ENCODE peak calls at places on chromosomes 6 and 20, in four cellular contexts. J is heart right ventricle; A is CD8-positive, alpha-beta T cell; M is hepatocyte. T is an unnamed sample.

GRCh38 chr6:1575213-1576041 is 34.3 kb upstream of the FOXC1 start:
- DNase-seq in M (no peak), A (no peak), J (peak), T (no peak)

GRCh38 chr6:167795874-167796667 is 30.6 kb upstream of the AFDN start:
- DNase-seq in A (no peak), M (no peak), J (peak), T (no peak)

GRCh38 chr6:21522773-21523490 is 70.6 kb upstream of the SOX4 start:
- DNase-seq in J (no peak), M (no peak), A (no peak), T (no peak)

GRCh38 chr6:6724319-6725119 is 136.0 kb downstream of the LY86 start:
- DNase-seq in J (peak), A (peak), M (peak), T (no peak)

GRCh38 chr6:34697544-34697836 is 923 bp upstream of the ILRUN start:
- DNase-seq in J (no peak), A (no peak), M (no peak), T (no peak)

GRCh38 chr6:160767019-160767646 is 65.1 kb downstream of the PLG start:
- DNase-seq in J (peak), A (peak), M (peak), T (no peak)

GRCh38 chr6:23419046-23419445 is 707.0 kb upstream of the NRSN1 start:
- DNase-seq in M (no peak), J (no peak), A (no peak), T (no peak)

GRCh38 chr20:29409833-29410804 is 1847.3 kb upstream of the DEFB115 start:
- DNase-seq in M (no peak), J (no peak), A (no peak), T (no peak)

GRCh38 chr20:43309266-43309665 is 119.6 kb upstream of the PTPRT start:
- DNase-seq in J (no peak), A (no peak), M (no peak), T (no peak)

GRCh38 chr6:11126876-11127275 is 15.4 kb upstream of the ERVFRD-1 start:
- DNase-seq in J (no peak), M (no peak), A (no peak), T (no peak)

GRCh38 chr6:37102299-37103168 is 67.4 kb upstream of the PIM1 start:
- DNase-seq in A (peak), M (peak), J (peak), T (peak)

GRCh38 chr6:140052757-140053729 is 678.6 kb upstream of the CITED2 start:
- DNase-seq in A (no peak), J (no peak), M (peak), T (no peak)

GRCh38 chr6:79230149-79230548 is 4.3 kb downstream of the HMGN3 start:
- DNase-seq in A (no peak), M (no peak), J (no peak), T (no peak)

GRCh38 chr20:46361386-46361785 is 45.0 kb downstream of the ELMO2 start:
- DNase-seq in A (no peak), J (no peak), M (no peak), T (peak)

GRCh38 chr6:15996030-15996429 is 132.9 kb upstream of the MYLIP start:
- DNase-seq in A (no peak), M (peak), J (no peak), T (no peak)

GRCh38 chr20:62971211-62971949 is 18.9 kb downstream of the SLC17A9 start:
- DNase-seq in A (no peak), J (no peak), M (no peak), T (no peak)

GRCh38 chr20:1122388-1123315 is 4.2 kb downstream of the PSMF1 start:
- DNase-seq in M (peak), A (no peak), J (peak), T (peak)

GRCh38 chr6:127855542-127856159 is 45.2 kb downstream of the THEMIS start:
- DNase-seq in A (peak), J (peak), M (peak), T (peak)

GRCh38 chr20:24938498-24938897 is 10.6 kb upstream of the CST7 start:
- DNase-seq in M (no peak), J (no peak), A (no peak), T (no peak)

GRCh38 chr6:140438346-140438735 is 1063.9 kb upstream of the CITED2 start:
- DNase-seq in A (no peak), M (no peak), J (no peak), T (no peak)

GRCh38 chr6:12602342-12602741 is 114.2 kb upstream of the PHACTR1 start:
- DNase-seq in A (no peak), J (no peak), M (no peak), T (no peak)

GRCh38 chr6:134079406-134079921 is 27.0 kb upstream of the SLC2A12 start:
- DNase-seq in M (no peak), J (no peak), A (no peak), T (no peak)

GRCh38 chr6:90068264-90068663 is 174.0 kb downstream of the GJA10 start:
- DNase-seq in A (no peak), J (peak), M (peak), T (no peak)

GRCh38 chr6:44657201-44657824 is 269.8 kb downstream of the CDC5L start:
- DNase-seq in M (no peak), J (no peak), A (no peak), T (no peak)

GRCh38 chr6:41917528-41917927 is 3.4 kb downstream of the MED20 start:
- DNase-seq in M (no peak), A (no peak), J (no peak), T (no peak)

GRCh38 chr6:150800596-150801310 is 64.7 kb upstream of the MTHFD1L start:
- DNase-seq in A (no peak), M (no peak), J (no peak), T (no peak)

GRCh38 chr6:164854526-164854925 is 454.9 kb downstream of the C6orf118 start:
- DNase-seq in M (no peak), J (no peak), A (no peak), T (no peak)

GRCh38 chr6:37624121-37624520 is 73.6 kb downstream of the MDGA1 start:
- DNase-seq in A (no peak), M (no peak), J (no peak), T (no peak)

GRCh38 chr6:13762648-13763441 is 51.2 kb upstream of the RANBP9 start:
- DNase-seq in A (no peak), J (no peak), M (peak), T (peak)

GRCh38 chr6:157246048-157246630 is 77.2 kb downstream of the TMEM242 start:
- DNase-seq in A (no peak), J (no peak), M (no peak), T (no peak)

GRCh38 chr6:33077908-33078307 is 2.1 kb downstream of the HLA-DPB1 start:
- DNase-seq in J (no peak), M (no peak), A (no peak), T (no peak)

GRCh38 chr6:33078442-33078841 is 2.7 kb downstream of the HLA-DPB1 start:
- DNase-seq in A (no peak), J (no peak), M (no peak), T (no peak)

GRCh38 chr6:33075208-33075567 is 602 bp upstream of the HLA-DPB1 start:
- DNase-seq in J (no peak), A (no peak), M (no peak), T (no peak)

GRCh38 chr6:33075568-33076405 is at the start of gene HLA-DPB1:
- DNase-seq in A (peak), M (peak), J (peak), T (peak)

GRCh38 chr6:33076406-33076934 is 680 bp downstream of the HLA-DPB1 start:
- DNase-seq in A (no peak), J (no peak), M (no peak), T (no peak)
- H3K4me3 ChIP-seq in A (peak), J (peak), M (no peak), T (no peak)

GRCh38 chr20:58155148-58155925 is 73.1 kb downstream of the ANKRD60 start:
- DNase-seq in A (no peak), J (no peak), M (no peak), T (peak)

GRCh38 chr20:58162976-58163375 is 65.5 kb downstream of the ANKRD60 start:
- DNase-seq in A (no peak), J (no peak), M (peak), T (no peak)

GRCh38 chr20:58161192-58161591 is 67.3 kb downstream of the ANKRD60 start:
- DNase-seq in A (no peak), J (no peak), M (no peak), T (no peak)

GRCh38 chr20:58160451-58161051 is 67.9 kb downstream of the ANKRD60 start:
- DNase-seq in M (no peak), A (no peak), J (no peak), T (no peak)
- H3K4me3 ChIP-seq in M (no peak), A (no peak), J (no peak), T (no peak)

GRCh38 chr20:61587036-61587435 is 335.0 kb downstream of the CDH4 start:
- DNase-seq in A (no peak), J (no peak), M (no peak), T (no peak)

GRCh38 chr20:61588356-61589054 is 336.4 kb downstream of the CDH4 start:
- DNase-seq in J (no peak), A (no peak), M (no peak), T (no peak)

GRCh38 chr20:61590236-61590635 is 338.2 kb downstream of the CDH4 start:
- DNase-seq in J (no peak), A (no peak), M (no peak), T (no peak)

GRCh38 chr20:61587910-61588309 is 335.8 kb downstream of the CDH4 start:
- DNase-seq in A (no peak), M (no peak), J (no peak), T (no peak)

GRCh38 chr20:61589055-61589385 is 337.0 kb downstream of the CDH4 start:
- DNase-seq in M (no peak), J (no peak), A (no peak), T (no peak)
- H3K4me3 ChIP-seq in M (no peak), J (no peak), A (no peak), T (no peak)

GRCh38 chr6:144661101-144661806 is 376.1 kb downstream of the UTRN start:
- DNase-seq in A (no peak), M (peak), J (no peak), T (no peak)

GRCh38 chr6:144657691-144658090 is 372.6 kb downstream of the UTRN start:
- DNase-seq in M (no peak), A (no peak), J (no peak), T (no peak)

GRCh38 chr6:144659735-144660246 is 374.7 kb downstream of the UTRN start:
- DNase-seq in J (no peak), A (no peak), M (no peak), T (no peak)

GRCh38 chr6:144660545-144660944 is 375.4 kb downstream of the UTRN start:
- DNase-seq in M (no peak), J (no peak), A (no peak), T (no peak)

DNA sequence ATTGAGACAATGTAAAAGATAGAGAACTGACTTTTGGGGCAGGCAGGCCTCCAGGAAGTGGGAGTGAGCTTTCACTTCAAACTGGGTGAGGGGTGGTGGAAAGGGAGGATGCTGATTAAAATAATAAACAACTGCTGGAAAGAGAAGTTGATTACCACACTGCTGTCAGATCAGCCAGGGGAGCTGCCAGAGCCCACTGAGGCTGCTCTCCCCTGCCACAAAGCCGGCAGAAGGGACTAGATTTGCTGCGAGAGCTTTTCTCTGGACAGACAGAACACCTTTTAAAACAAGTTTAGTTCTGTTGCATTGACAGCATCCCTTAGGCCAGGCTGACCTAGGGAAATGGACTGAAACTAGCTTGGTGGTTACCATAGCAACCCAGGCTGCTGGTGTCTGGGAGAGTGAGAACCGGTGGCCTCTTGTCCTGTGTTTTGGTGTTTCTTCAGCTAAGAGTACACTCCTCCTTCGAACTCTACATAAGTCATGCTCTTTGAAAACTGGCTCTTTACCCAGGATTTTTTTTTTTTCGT is 374.1 kb downstream of the UTRN start:
- DNase-seq in A (no peak), M (peak), J (peak), T (peak)
- H3K4me3 ChIP-seq in A (no peak), M (no peak), J (no peak), T (no peak)

DNA sequence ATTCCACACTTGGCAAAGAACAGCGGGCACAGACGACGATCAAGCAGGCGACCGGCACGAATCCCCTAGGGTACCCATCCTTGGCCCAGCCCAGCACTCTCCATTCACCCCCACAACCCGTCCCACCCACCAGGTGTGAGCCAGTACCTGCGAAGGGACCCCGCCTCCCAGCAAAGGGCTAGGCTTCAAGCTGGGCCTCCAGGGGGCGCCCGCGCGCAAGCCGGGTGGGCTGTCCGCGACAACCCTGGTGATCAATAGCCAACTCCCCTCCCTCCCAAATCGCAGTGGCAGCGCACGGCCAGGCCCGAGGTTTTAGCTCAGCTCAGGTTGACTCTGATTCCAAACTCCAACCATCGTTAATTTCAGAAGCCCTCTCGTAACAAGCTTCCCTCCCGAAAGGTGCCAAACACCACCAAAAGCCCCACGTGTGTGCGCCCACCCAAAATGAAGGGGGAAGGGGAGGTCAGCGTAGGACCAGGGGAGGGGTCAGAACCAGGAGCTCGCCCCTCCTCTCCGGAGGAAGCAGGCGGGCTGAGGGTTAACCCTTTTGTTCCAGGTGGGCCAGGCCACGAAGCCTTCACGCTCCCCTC is 2.1 kb downstream of the SALL4 start:
- DNase-seq in A (peak), M (peak), J (peak), T (no peak)
- H3K4me3 ChIP-seq in A (no peak), M (peak), J (peak), T (no peak)

GRCh38 chr6:125797120-125797933 is 6.6 kb downstream of the NCOA7 start:
- DNase-seq in M (no peak), J (no peak), A (no peak), T (no peak)
- H3K4me3 ChIP-seq in M (no peak), J (no peak), A (no peak), T (no peak)

DNA sequence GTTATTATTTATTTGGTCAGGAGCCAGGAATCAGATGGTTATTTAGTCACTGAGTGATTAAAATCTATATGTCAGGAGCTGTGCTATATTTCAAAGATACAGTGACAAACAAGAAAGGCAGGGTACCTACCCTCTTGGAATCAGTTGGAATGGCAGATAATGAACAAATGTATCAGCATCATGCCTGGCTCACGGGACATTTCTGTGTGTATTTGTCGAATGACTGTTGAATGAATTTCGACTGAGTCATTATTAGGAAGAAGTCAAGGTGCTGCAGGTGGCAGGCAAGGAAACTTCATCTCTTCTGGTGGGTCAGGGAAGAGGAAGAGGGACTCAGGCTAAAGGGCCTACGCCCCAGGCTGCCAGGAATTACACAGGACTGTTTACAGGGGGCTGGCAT is 13.6 kb downstream of the PKIG start:
- DNase-seq in M (no peak), J (no peak), A (no peak), T (no peak)
- H3K4me3 ChIP-seq in M (no peak), J (no peak), A (no peak), T (no peak)

GRCh38 chr20:21104921-21105320 is 1.2 kb downstream of the LINC00237 start:
- DNase-seq in A (no peak), M (no peak), J (no peak), T (no peak)
- H3K4me3 ChIP-seq in A (no peak), M (no peak), J (no peak), T (no peak)